ENCODE peak calls at places on chromosomes 1 and 21, in five cellular contexts. One of them, this sample, is unnamed. For H3K27me3, the result is how much of the 10 kb centered on the place peaks cover.

GRCh38 chr1:169236143-169236542 is 129.7 kb downstream of the ATP1B1 start:
- DNase-seq in GM23338: no peak
- DNase-seq in tibial nerve: no peak
- DNase-seq in lung: no peak
- DNase-seq in cardiac muscle cell: no peak
- DNase-seq in this sample: no peak

GRCh38 chr1:75130865-75131592 is 3.2 kb upstream of the LHX8 start:
- DNase-seq in GM23338: peak
- DNase-seq in cardiac muscle cell: peak
- DNase-seq in tibial nerve: no peak
- DNase-seq in lung: no peak
- DNase-seq in this sample: no peak

GRCh38 chr1:14915356-14916054 is 238.0 kb upstream of the TMEM51 start:
- DNase-seq in lung: no peak
- DNase-seq in cardiac muscle cell: peak
- DNase-seq in GM23338: peak
- DNase-seq in tibial nerve: no peak
- DNase-seq in this sample: peak

GRCh38 chr21:41426656-41427311 is 745 bp downstream of the MX1 start:
- DNase-seq in lung: no peak
- DNase-seq in GM23338: peak
- DNase-seq in tibial nerve: no peak
- DNase-seq in cardiac muscle cell: no peak
- DNase-seq in this sample: no peak

GRCh38 chr1:179129702-179130473 is 48.0 kb downstream of the TOR3A start:
- DNase-seq in lung: no peak
- DNase-seq in GM23338: no peak
- DNase-seq in cardiac muscle cell: no peak
- DNase-seq in tibial nerve: no peak
- DNase-seq in this sample: no peak

GRCh38 chr21:42777757-42778344 is 101.5 kb downstream of the WDR4 start:
- DNase-seq in cardiac muscle cell: no peak
- DNase-seq in GM23338: no peak
- DNase-seq in lung: no peak
- DNase-seq in tibial nerve: no peak
- DNase-seq in this sample: peak

GRCh38 chr1:27298632-27299384 is 23.2 kb upstream of the TMEM222 start:
- DNase-seq in GM23338: no peak
- DNase-seq in tibial nerve: no peak
- DNase-seq in cardiac muscle cell: no peak
- DNase-seq in lung: no peak
- DNase-seq in this sample: no peak

GRCh38 chr1:27887215-27888035 is 15.1 kb downstream of the THEMIS2 start:
- DNase-seq in cardiac muscle cell: no peak
- DNase-seq in tibial nerve: no peak
- DNase-seq in GM23338: no peak
- DNase-seq in lung: no peak
- DNase-seq in this sample: peak

GRCh38 chr21:25466470-25466869 is 140.8 kb downstream of the MRPL39 start:
- DNase-seq in GM23338: no peak
- DNase-seq in lung: no peak
- DNase-seq in tibial nerve: no peak
- DNase-seq in cardiac muscle cell: no peak
- DNase-seq in this sample: no peak

GRCh38 chr1:43936470-43937151 is 3.0 kb downstream of the ARTN start:
- DNase-seq in cardiac muscle cell: peak
- DNase-seq in lung: no peak
- DNase-seq in tibial nerve: no peak
- DNase-seq in GM23338: peak
- DNase-seq in this sample: no peak

GRCh38 chr21:15874610-15875009 is 144.8 kb downstream of the USP25 start:
- DNase-seq in cardiac muscle cell: no peak
- DNase-seq in GM23338: no peak
- DNase-seq in lung: no peak
- DNase-seq in tibial nerve: no peak
- DNase-seq in this sample: no peak

GRCh38 chr1:19322481-19322880 is 10.4 kb downstream of the SLC66A1 start:
- DNase-seq in lung: no peak
- DNase-seq in tibial nerve: no peak
- DNase-seq in GM23338: no peak
- DNase-seq in cardiac muscle cell: no peak
- DNase-seq in this sample: no peak

GRCh38 chr1:192807221-192807967 is 1.4 kb upstream of the RGS2 start:
- DNase-seq in cardiac muscle cell: no peak
- DNase-seq in tibial nerve: no peak
- DNase-seq in lung: no peak
- DNase-seq in GM23338: no peak
- DNase-seq in this sample: no peak
- TF ChIP-seq CTCF in cardiac muscle cell: peak
- TF ChIP-seq CTCF in tibial nerve: peak
- TF ChIP-seq CTCF in lung: no peak
- TF ChIP-seq CTCF in GM23338: no peak
- TF ChIP-seq CTCF in this sample: no peak

GRCh38 chr1:116954450-116954849 is 44.7 kb downstream of the PTGFRN start:
- DNase-seq in lung: no peak
- DNase-seq in tibial nerve: no peak
- DNase-seq in cardiac muscle cell: no peak
- DNase-seq in GM23338: no peak
- DNase-seq in this sample: no peak
- H3K27me3 ChIP-seq in lung: under half
- H3K27me3 ChIP-seq in tibial nerve: under half
- H3K27me3 ChIP-seq in cardiac muscle cell: under half
- H3K27me3 ChIP-seq in GM23338: under half
- H3K27me3 ChIP-seq in this sample: under half

DNA sequence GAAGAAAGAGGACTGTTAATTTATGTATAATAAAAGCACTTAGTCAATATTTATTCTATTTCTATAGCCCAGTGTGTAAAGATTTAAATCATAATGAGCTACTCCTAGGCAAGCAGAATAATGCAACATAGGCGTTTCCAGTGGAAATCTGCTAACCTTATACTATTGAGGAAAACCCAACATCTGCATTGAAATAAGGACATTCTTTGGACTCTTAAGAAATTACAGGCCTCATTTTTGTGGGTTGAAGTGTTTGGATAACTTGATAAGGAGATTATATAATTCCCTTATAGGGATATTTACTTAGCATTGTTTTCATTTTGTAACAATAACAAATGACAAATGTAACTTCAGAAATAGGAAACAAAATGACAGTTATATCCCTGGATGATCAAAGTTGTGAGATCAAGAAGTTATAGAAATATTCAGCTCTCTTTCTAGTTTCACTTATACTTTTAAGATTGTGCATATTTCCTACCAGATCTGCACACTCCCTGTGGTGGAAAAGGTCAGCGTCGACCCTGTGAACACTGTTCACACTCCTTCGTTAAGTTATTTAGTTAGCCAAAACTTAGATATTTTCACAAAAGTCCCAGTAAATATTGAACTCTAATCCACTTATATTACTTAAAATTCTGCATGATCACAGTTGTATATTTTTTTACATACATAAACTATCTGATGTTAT is 284.4 kb upstream of the C1orf105 start:
- DNase-seq in lung: no peak
- DNase-seq in tibial nerve: no peak
- DNase-seq in cardiac muscle cell: no peak
- DNase-seq in GM23338: no peak
- DNase-seq in this sample: no peak
- TF ChIP-seq CTCF in lung: no peak
- TF ChIP-seq CTCF in tibial nerve: no peak
- TF ChIP-seq CTCF in cardiac muscle cell: no peak
- TF ChIP-seq CTCF in GM23338: no peak
- TF ChIP-seq CTCF in this sample: no peak

GRCh38 chr1:22206551-22207125 is 63.7 kb upstream of the WNT4 start:
- DNase-seq in tibial nerve: no peak
- DNase-seq in cardiac muscle cell: no peak
- DNase-seq in GM23338: no peak
- DNase-seq in lung: no peak
- DNase-seq in this sample: no peak
- H3K27me3 ChIP-seq in tibial nerve: half or more
- H3K27me3 ChIP-seq in cardiac muscle cell: under half
- H3K27me3 ChIP-seq in GM23338: under half
- H3K27me3 ChIP-seq in lung: under half
- H3K27me3 ChIP-seq in this sample: under half

DNA sequence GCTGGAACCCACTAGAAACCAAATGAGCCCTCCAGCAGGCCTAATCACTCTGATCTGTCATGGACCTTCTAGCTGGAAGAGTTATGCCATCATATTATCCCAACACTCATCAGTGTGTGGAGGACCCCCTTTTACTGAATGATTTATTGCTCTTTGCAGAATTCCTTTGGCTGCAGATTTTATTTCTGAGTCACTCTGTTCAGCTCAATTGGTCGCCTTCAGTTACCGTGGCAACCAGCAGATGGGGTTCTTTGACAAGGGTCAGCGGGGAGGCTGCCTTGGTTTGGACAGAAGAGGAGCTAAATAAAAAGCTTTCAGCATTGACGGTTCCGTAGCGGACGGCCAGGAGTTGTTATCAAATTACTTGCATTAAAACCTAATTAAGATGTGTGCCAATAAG is 220.1 kb downstream of the SDCCAG8 start:
- DNase-seq in lung: no peak
- DNase-seq in cardiac muscle cell: peak
- DNase-seq in GM23338: peak
- DNase-seq in tibial nerve: no peak
- DNase-seq in this sample: no peak
- TF ChIP-seq CTCF in lung: no peak
- TF ChIP-seq CTCF in cardiac muscle cell: peak
- TF ChIP-seq CTCF in GM23338: peak
- TF ChIP-seq CTCF in tibial nerve: no peak
- TF ChIP-seq CTCF in this sample: no peak

GRCh38 chr1:189567890-189568289 is 909.8 kb downstream of the BRINP3 start:
- DNase-seq in cardiac muscle cell: no peak
- DNase-seq in GM23338: no peak
- DNase-seq in lung: no peak
- DNase-seq in tibial nerve: no peak
- DNase-seq in this sample: no peak
- H3K27me3 ChIP-seq in cardiac muscle cell: under half
- H3K27me3 ChIP-seq in GM23338: under half
- H3K27me3 ChIP-seq in lung: under half
- H3K27me3 ChIP-seq in tibial nerve: under half
- H3K27me3 ChIP-seq in this sample: under half

GRCh38 chr1:202416641-202417040 is 68.1 kb downstream of the PPP1R12B start:
- DNase-seq in lung: no peak
- DNase-seq in cardiac muscle cell: no peak
- DNase-seq in GM23338: no peak
- DNase-seq in tibial nerve: no peak
- DNase-seq in this sample: no peak
- TF ChIP-seq CTCF in lung: no peak
- TF ChIP-seq CTCF in cardiac muscle cell: no peak
- TF ChIP-seq CTCF in GM23338: no peak
- TF ChIP-seq CTCF in tibial nerve: no peak
- TF ChIP-seq CTCF in this sample: no peak

GRCh38 chr1:204688007-204688406 is 2.5 kb upstream of the LRRN2 start:
- DNase-seq in cardiac muscle cell: no peak
- DNase-seq in tibial nerve: no peak
- DNase-seq in lung: no peak
- DNase-seq in GM23338: no peak
- DNase-seq in this sample: no peak
- H3K27me3 ChIP-seq in cardiac muscle cell: half or more
- H3K27me3 ChIP-seq in tibial nerve: under half
- H3K27me3 ChIP-seq in lung: under half
- H3K27me3 ChIP-seq in GM23338: half or more
- H3K27me3 ChIP-seq in this sample: under half

This sample was measured in Peyer's patch.